ENCODE peak calls at places on chromosomes 6 and 20, in six cellular contexts. D is stimulated activated CD4-positive, alpha-beta T cell treated with anti-CD3 and anti-CD28 coated beads, Interleukin-1b, Interleukin-23, amount 100 ng/mL, for 1 hour; V is NCI-H1092 treated with DMSO at 0.1 percent for 48 hours; Y is T1000; O is type B pancreatic cell; N is left ventricle myocardium superior. K is an unnamed sample.

GRCh38 chr6:112464901-112465661 is 118.0 kb downstream of the RFPL4B start:
- DNase-seq in D (no peak), V (no peak), Y (no peak), O (no peak), N (no peak), K (no peak)

GRCh38 chr20:60408435-60408834 is 450.2 kb downstream of the CDH26 start:
- DNase-seq in D (no peak), V (no peak), Y (no peak), O (no peak), N (no peak), K (no peak)

GRCh38 chr6:110688661-110689268 is 126.5 kb downstream of the CDK19 start:
- DNase-seq in D (no peak), V (no peak), Y (no peak), O (no peak), N (no peak), K (peak; percentile 52)

GRCh38 chr6:33197431-33198048 is 2.9 kb downstream of the RXRB start:
- DNase-seq in D (no peak), V (no peak), Y (no peak), O (no peak), N (peak; percentile 56), K (peak; percentile 80)

GRCh38 chr20:53677447-53678314 is 84.0 kb upstream of the ZNF217 start:
- DNase-seq in D (no peak), V (no peak), Y (no peak), O (no peak), N (no peak), K (peak; percentile 71)

GRCh38 chr6:169062272-169062671 is 191.4 kb downstream of the THBS2 start:
- DNase-seq in D (no peak), V (no peak), Y (no peak), O (no peak), N (no peak), K (no peak)

GRCh38 chr6:41200296-41200900 is 551 bp downstream of the TREML2 start:
- DNase-seq in D (no peak), V (no peak), Y (no peak), O (no peak), N (no peak), K (peak; percentile 48)

GRCh38 chr6:82006027-82006738 is 241.4 kb downstream of the IBTK start:
- DNase-seq in D (no peak), V (no peak), Y (no peak), O (no peak), N (peak; percentile 20), K (peak; percentile 61)

GRCh38 chr20:40741507-40742106 is 52.6 kb upstream of the MAFB start:
- DNase-seq in D (no peak), V (peak; percentile 7), Y (no peak), O (no peak), N (no peak), K (peak; percentile 90)

GRCh38 chr20:57555457-57556184 is 5.3 kb upstream of the PCK1 start:
- DNase-seq in D (no peak), V (no peak), Y (no peak), O (no peak), N (no peak), K (no peak)

K was measured in endodermal cell.